ENCODE peak calls at places on chromosomes 7 and 10, in seven cellular contexts. S, Z, W, U, C, L and X are unnamed samples.

GRCh38 chr7:111833461-111833860 is 271.2 kb upstream of the IMMP2L start:
- DNase-seq in U (no peak), W (no peak), S (no peak), Z (no peak), L (no peak), C (no peak), X (no peak)

GRCh38 chr10:51341216-51341615 is 266.9 kb downstream of the PRKG1 start:
- DNase-seq in Z (no peak), U (no peak), W (no peak), S (no peak), L (no peak), C (no peak), X (no peak)

GRCh38 chr7:130134106-130134636 is 63.8 kb downstream of the KLHDC10 start:
- DNase-seq in Z (no peak), U (no peak), L (no peak), S (no peak), W (no peak), C (no peak), X (no peak)

GRCh38 chr10:133123050-133123745 is 35.5 kb downstream of the ADGRA1 start:
- DNase-seq in L (no peak), Z (peak; percentile 49), W (no peak), S (no peak), U (no peak), C (no peak), X (no peak)

GRCh38 chr7:116432517-116432916 is 67.0 kb upstream of the CAV2 start:
- DNase-seq in S (no peak), W (no peak), L (no peak), U (no peak), Z (no peak), C (no peak), X (no peak)

GRCh38 chr10:1070939-1071338 is 14.8 kb downstream of the WDR37 start:
- DNase-seq in L (no peak), U (no peak), Z (no peak), W (no peak), C (peak; percentile 57), S (no peak), X (no peak)

GRCh38 chr10:126731613-126731995 is 61.1 kb upstream of the C10orf90 start:
- DNase-seq in S (no peak), L (no peak), Z (no peak), C (no peak), U (no peak), W (no peak), X (no peak)

GRCh38 chr10:21399392-21400015 is 126.0 kb downstream of the SKIDA1 start:
- DNase-seq in L (no peak), U (no peak), W (no peak), S (no peak), C (no peak), Z (no peak), X (no peak)

GRCh38 chr7:149196151-149196704 is 882 bp downstream of the ZNF282 start:
- DNase-seq in C (peak; percentile 32), U (no peak), W (no peak), L (no peak), S (no peak), Z (no peak), X (no peak)

GRCh38 chr10:78236416-78237015 is 202.9 kb downstream of the RPS24 start:
- DNase-seq in L (no peak), W (no peak), S (no peak), C (no peak), U (no peak), Z (no peak), X (no peak)

GRCh38 chr10:77310288-77310687 is 327.3 kb downstream of the KCNMA1 start:
- DNase-seq in Z (no peak), L (no peak), W (no peak), U (no peak), S (no peak), C (no peak), X (no peak)

GRCh38 chr10:117681104-117681503 is 138.6 kb downstream of the EMX2 start:
- DNase-seq in W (no peak), L (no peak), Z (no peak), S (no peak), U (no peak), C (no peak), X (no peak)

GRCh38 chr10:117684673-117685211 is 142.2 kb downstream of the EMX2 start:
- DNase-seq in U (peak; percentile 37), W (no peak), C (peak; percentile 35), L (no peak), S (no peak), Z (peak; percentile 78), X (no peak)

GRCh38 chr10:117685431-117685830 is 142.9 kb downstream of the EMX2 start:
- DNase-seq in C (no peak), W (no peak), L (no peak), Z (no peak), S (no peak), U (no peak), X (no peak)

GRCh38 chr10:117686606-117687005 is 144.1 kb downstream of the EMX2 start:
- DNase-seq in C (peak; percentile 37), L (no peak), U (no peak), W (no peak), Z (no peak), S (no peak), X (no peak)

DNA sequence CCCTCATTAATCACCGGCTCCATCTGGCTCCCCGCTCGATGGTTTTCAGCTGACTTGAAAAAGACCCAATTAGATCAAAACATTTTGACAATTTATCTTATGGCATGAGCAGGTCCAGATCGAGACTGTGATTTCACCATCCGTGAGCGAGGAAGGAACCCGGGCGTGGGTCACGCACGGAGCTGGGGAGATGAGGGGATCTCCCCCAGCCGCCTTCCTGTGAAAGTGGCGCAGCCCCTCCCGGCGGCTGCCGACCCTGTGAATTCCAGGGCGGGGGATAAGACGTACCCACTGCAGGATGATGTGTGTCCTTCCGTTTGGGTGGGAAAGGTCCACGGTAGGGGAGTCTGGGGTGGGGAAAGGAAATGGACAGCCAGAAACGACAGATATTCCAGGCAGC is 141.7 kb downstream of the EMX2 start:
- DNase-seq in L (no peak), U (no peak), Z (no peak), C (no peak), S (no peak), W (no peak), X (no peak)
- H3K27me3 ChIP-seq in L (no peaks in the 10 kb centered on the region), U (no peaks in the 10 kb centered on the region), Z (no peaks in the 10 kb centered on the region), C (no peaks in the 10 kb centered on the region), S (no peaks in the 10 kb centered on the region), W (no peaks in the 10 kb centered on the region), X (no peaks in the 10 kb centered on the region)

DNA sequence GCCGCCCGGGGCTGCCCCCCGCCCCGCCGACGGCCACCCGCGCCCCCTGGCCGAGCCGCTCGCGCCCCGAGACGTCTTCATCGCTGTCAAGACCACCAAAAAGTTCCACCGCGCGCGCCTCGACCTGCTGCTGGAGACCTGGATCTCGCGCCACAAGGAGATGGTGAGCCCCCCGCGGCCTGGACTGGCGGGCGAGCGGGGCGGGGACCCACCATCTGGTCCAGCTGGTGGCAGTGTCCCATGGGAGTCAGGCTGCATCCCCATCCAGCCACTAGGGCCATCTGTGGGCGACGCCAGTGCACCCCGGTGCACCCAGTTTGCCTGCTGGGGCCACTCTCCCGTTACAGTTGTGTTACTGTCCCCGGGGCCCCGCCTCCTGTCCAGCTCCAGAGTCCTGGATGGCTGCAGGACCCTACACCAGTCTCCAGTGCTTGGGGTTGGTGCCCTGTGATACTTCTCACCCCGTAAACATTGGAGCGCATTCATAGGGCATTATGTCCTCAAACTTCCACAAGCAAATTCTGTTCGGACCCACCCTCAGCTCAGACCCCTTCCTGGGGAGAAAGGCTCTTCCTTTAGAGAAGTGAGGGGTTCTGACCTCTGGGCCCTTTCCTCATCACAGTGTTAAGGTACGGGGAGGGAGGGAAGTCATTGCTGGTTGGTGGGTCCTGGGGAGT is 695 bp downstream of the LFNG start:
- DNase-seq in W (no peak), U (no peak), L (no peak), C (peak; percentile 47), S (no peak), Z (no peak), X (no peak)
- H3K27me3 ChIP-seq in W (no peaks in the 10 kb centered on the region), U (no peaks in the 10 kb centered on the region), L (peaks cover 4% of the 10 kb centered on the region), C (peaks cover 28% of the 10 kb centered on the region), S (no peaks in the 10 kb centered on the region), Z (no peaks in the 10 kb centered on the region), X (no peaks in the 10 kb centered on the region)

DNA sequence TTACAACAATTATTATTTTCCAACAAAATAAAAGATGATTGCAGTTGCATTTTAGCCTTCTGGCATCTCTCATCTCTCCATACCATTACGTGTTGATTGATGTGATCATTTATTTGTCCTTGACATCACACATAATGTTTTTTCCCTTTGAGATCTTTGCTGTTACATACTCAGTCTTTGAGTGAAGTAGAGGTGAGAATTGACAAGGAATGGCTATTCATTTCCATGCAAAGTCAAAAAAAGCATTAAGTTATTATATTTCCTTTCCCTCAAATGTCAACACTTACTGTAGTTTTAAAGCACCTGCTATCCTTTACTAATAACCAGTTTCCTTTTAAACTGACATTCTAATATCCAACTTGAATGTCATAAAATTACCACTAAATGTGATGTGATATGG is 33.6 kb downstream of the DYNC1I1 start:
- DNase-seq in C (no peak), S (no peak), U (no peak), W (no peak), L (no peak), Z (no peak), X (no peak)
- H3K27me3 ChIP-seq in C (no peaks in the 10 kb centered on the region), S (no peaks in the 10 kb centered on the region), U (no peaks in the 10 kb centered on the region), W (no peaks in the 10 kb centered on the region), L (no peaks in the 10 kb centered on the region), Z (no peaks in the 10 kb centered on the region), X (no peaks in the 10 kb centered on the region)

DNA sequence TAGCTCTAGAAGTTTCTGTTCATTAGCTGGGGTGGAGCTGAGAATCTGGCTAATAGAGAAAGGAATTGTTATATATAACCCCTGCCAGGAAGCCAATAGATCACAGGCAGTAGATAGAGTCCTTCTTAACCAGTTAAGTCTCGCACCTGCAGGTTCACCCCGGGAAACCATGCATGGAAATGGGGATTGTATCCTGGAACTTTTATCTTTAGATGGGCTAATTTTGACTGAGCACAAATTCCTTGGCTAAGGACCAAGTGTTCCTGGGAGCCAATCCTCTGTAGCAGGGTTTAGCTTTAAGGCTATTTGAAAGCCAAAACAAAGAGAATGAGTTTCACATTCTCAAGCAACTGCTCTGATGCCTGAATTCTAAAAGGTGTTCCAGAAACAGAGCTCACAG is 15.9 kb upstream of the NPVF start:
- DNase-seq in S (no peak), L (no peak), W (no peak), C (peak; percentile 61), U (no peak), Z (no peak), X (no peak)
- H3K27me3 ChIP-seq in S (no peaks in the 10 kb centered on the region), L (peaks cover 2% of the 10 kb centered on the region), W (no peaks in the 10 kb centered on the region), C (peaks cover 17% of the 10 kb centered on the region), U (no peaks in the 10 kb centered on the region), Z (no peaks in the 10 kb centered on the region), X (no peaks in the 10 kb centered on the region)